ENCODE peak calls at places on chromosomes 12 and 14, in six cellular contexts. L, M, N, U, A and G are unnamed samples.

GRCh38 chr12:64890873-64891468 is 66.5 kb downstream of the TBC1D30 start:
- DNase-seq in M (no peak), U (no peak), A (peak), L (peak), N (no peak), G (peak)

GRCh38 chr12:50282581-50283229 is 615 bp downstream of the LIMA1 start:
- DNase-seq in A (peak), U (peak), L (no peak), M (no peak), N (no peak), G (peak)

GRCh38 chr12:123497065-123497464 is 36.5 kb downstream of the RILPL1 start:
- DNase-seq in U (no peak), M (no peak), A (no peak), L (no peak), N (no peak), G (no peak)

GRCh38 chr14:91872011-91872476 is 4.7 kb upstream of the TC2N start:
- DNase-seq in A (peak), N (peak), M (no peak), U (peak), L (no peak), G (no peak)

GRCh38 chr12:9221476-9221875 is 13.3 kb upstream of the PZP start:
- DNase-seq in U (no peak), N (no peak), M (no peak), A (peak), L (no peak), G (peak)

GRCh38 chr12:40063424-40063823 is 42.5 kb downstream of the SLC2A13 start:
- DNase-seq in U (no peak), N (no peak), A (peak), L (no peak), M (no peak), G (peak)

GRCh38 chr14:70809238-70810214 is at the start of gene MAP3K9:
- DNase-seq in M (peak), U (peak), L (no peak), A (no peak), N (peak), G (peak)

GRCh38 chr14:69259531-69260245 is at the start of gene GALNT16:
- DNase-seq in L (no peak), A (no peak), U (no peak), M (no peak), N (peak), G (no peak)

GRCh38 chr12:130787445-130788410 is 51.3 kb downstream of the STX2 start:
- DNase-seq in M (no peak), U (no peak), A (peak), N (no peak), L (no peak), G (no peak)

GRCh38 chr14:67908061-67908767 is 88.6 kb downstream of the RAD51B start:
- DNase-seq in L (no peak), A (peak), U (no peak), M (no peak), N (no peak), G (no peak)

GRCh38 chr12:51687142-51687935 is 96.3 kb downstream of the SCN8A start:
- DNase-seq in U (no peak), L (no peak), A (peak), M (no peak), N (no peak), G (peak)

GRCh38 chr12:89060133-89060532 is 292.2 kb downstream of the DUSP6 start:
- DNase-seq in U (no peak), A (peak), L (no peak), N (no peak), M (no peak), G (no peak)
- H3K4me3 ChIP-seq in U (no peak), A (no peak), L (no peak), N (no peak), M (no peak), G (no peak)

GRCh38 chr14:104550849-104551728 is 28.5 kb upstream of the C14orf180 start:
- DNase-seq in M (peak), U (no peak), A (no peak), N (peak), L (no peak), G (no peak)
- TF ChIP-seq CTCF in M (no peak), U (no peak), A (no peak), N (no peak), L (no peak), G (peak)

GRCh38 chr14:76473381-76474263 is 97.7 kb downstream of the ESRRB start:
- DNase-seq in A (no peak), M (no peak), N (peak), U (no peak), L (no peak), G (no peak)
- H3K4me3 ChIP-seq in A (no peak), M (no peak), N (peak), U (peak), L (no peak), G (no peak)

DNA sequence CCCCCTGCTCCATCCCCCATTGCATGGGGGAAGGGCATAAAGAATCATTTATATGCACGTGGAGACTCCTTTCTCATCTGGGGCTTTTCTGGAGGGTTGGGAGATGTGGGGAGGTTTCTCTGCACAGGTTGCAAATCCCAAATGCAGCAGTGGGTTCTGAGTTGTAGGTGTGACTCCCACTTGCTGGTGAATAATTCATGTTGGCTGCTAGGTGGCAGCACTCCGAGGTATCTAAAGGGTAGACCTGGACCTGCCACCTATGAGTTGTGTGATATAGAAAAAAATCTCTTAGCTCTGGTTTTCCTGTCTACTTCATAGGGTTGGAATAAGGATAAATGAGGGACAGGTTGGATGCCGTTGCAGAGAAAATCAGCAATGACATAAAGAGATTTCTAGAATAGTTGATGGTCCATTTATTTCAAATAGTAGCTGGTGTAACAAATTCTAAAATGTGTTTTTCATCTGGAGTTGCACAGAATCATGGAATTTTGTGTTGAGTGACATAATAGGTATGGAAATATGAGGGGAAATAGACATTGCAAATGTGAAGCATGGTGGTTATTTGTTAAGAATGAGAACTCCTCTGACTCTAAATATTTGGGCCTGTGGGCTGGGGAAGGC is 4.6 kb downstream of the MARCHF9 start:
- DNase-seq in A (no peak), M (no peak), N (no peak), U (no peak), L (no peak), G (no peak)
- TF ChIP-seq CTCF in A (peak), M (peak), N (peak), U (no peak), L (peak), G (peak)